ENCODE peak calls at places on chromosomes 4 and X, in five cellular contexts. B, W, S, O and D are unnamed samples. For H3K4me1, the result is how much of the 10 kb centered on the place peaks cover.

GRCh38 chrX:3697220-3697684 is 16.2 kb downstream of the PRKX start:
- DNase-seq in O (no peak), S (peak), W (no peak), B (no peak), D (peak)

GRCh38 chrX:5458300-5458699 is 770.4 kb downstream of the NLGN4X start:
- DNase-seq in B (no peak), S (no peak), W (no peak), O (no peak), D (no peak)

GRCh38 chrX:12360389-12360788 is 222.1 kb downstream of the FRMPD4 start:
- DNase-seq in O (no peak), W (no peak), S (peak), B (no peak), D (no peak)

GRCh38 chr4:78644744-78645330 is 93.3 kb downstream of the ANXA3 start:
- DNase-seq in O (peak), B (peak), S (peak), W (peak), D (peak)

GRCh38 chrX:103310592-103311400 is at the start of gene BEX2:
- DNase-seq in S (peak), B (peak), O (no peak), W (peak), D (peak)

GRCh38 chr4:126727461-126727860 is 905.3 kb upstream of the INTU start:
- DNase-seq in B (no peak), S (peak), O (no peak), W (no peak), D (no peak)

GRCh38 chr4:139458999-139459398 is 5.1 kb downstream of the RAB33B start:
- DNase-seq in W (no peak), O (no peak), S (peak), B (no peak), D (peak)

GRCh38 chr4:40702800-40703151 is 47.0 kb upstream of the NSUN7 start:
- DNase-seq in B (no peak), O (no peak), S (no peak), W (no peak), D (no peak)

GRCh38 chr4:25760518-25761157 is 102.2 kb downstream of the SEL1L3 start:
- DNase-seq in B (no peak), S (no peak), W (no peak), O (no peak), D (no peak)

GRCh38 chr4:85177092-85177491 is 210.6 kb upstream of the WDFY3 start:
- DNase-seq in W (no peak), O (no peak), S (no peak), B (no peak), D (no peak)

GRCh38 chr4:109215511-109215910 is 86.9 kb downstream of the COL25A1 start:
- DNase-seq in O (no peak), S (no peak), B (no peak), W (no peak), D (no peak)

GRCh38 chrX:98362630-98363029 is 1478.9 kb downstream of the RPA4 start:
- DNase-seq in W (no peak), O (no peak), S (no peak), B (no peak), D (no peak)

GRCh38 chr4:69995526-69996016 is at the start of gene STATH:
- DNase-seq in O (no peak), W (no peak), B (no peak), S (no peak), D (no peak)

GRCh38 chrX:19949340-19949739 is 41.5 kb downstream of the BCLAF3 start:
- DNase-seq in B (no peak), W (no peak), S (no peak), O (no peak), D (no peak)

GRCh38 chr4:153345011-153345981 is 808 bp downstream of the MND1 start:
- DNase-seq in W (peak), S (peak), B (peak), O (no peak), D (peak)

GRCh38 chr4:184461711-184462110 is 12.6 kb downstream of the IRF2 start:
- DNase-seq in B (no peak), S (no peak), O (no peak), W (no peak), D (no peak)

GRCh38 chr4:184463856-184464255 is 10.5 kb downstream of the IRF2 start:
- DNase-seq in B (no peak), S (no peak), O (no peak), W (no peak), D (no peak)

GRCh38 chr4:184462724-184463123 is 11.6 kb downstream of the IRF2 start:
- DNase-seq in O (no peak), W (no peak), B (no peak), S (no peak), D (no peak)

GRCh38 chr4:184464759-184465454 is 9.4 kb downstream of the IRF2 start:
- DNase-seq in O (no peak), S (no peak), B (no peak), W (no peak), D (no peak)

DNA sequence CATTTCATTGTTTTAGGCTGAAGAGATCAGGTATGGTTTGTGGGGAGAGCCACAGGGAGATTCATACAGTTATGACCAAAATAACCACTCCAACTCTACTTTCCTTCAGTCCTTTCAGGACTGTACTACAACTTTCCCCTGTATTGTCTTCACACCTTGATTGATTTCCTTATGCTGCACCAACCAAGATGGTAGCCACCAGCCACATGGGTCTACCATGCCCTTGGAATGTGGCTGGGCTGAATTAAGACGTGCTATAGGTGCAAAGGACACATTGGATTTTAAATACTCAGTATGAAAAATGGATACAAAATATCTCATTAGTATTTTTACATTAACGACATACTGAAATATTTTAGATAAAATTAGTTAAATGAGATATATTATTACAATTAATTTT is 11.2 kb downstream of the IRF2 start:
- DNase-seq in B (no peak), S (no peak), W (no peak), O (no peak), D (no peak)
- H3K4me1 ChIP-seq in B (under half), S (under half), W (under half), O (under half), D (under half)

GRCh38 chrX:47313056-47313455 is 57.3 kb upstream of the ZNF157 start:
- DNase-seq in S (no peak), B (no peak), W (no peak), O (no peak), D (no peak)

GRCh38 chrX:47311857-47312774 is 58.3 kb upstream of the ZNF157 start:
- DNase-seq in W (peak), B (no peak), O (peak), S (peak), D (peak)

GRCh38 chrX:47321978-47322377 is 48.4 kb upstream of the ZNF157 start:
- DNase-seq in B (no peak), W (no peak), O (no peak), S (no peak), D (no peak)

GRCh38 chrX:47321386-47321785 is 49.0 kb upstream of the ZNF157 start:
- DNase-seq in S (peak), W (peak), O (peak), B (peak), D (no peak)

DNA sequence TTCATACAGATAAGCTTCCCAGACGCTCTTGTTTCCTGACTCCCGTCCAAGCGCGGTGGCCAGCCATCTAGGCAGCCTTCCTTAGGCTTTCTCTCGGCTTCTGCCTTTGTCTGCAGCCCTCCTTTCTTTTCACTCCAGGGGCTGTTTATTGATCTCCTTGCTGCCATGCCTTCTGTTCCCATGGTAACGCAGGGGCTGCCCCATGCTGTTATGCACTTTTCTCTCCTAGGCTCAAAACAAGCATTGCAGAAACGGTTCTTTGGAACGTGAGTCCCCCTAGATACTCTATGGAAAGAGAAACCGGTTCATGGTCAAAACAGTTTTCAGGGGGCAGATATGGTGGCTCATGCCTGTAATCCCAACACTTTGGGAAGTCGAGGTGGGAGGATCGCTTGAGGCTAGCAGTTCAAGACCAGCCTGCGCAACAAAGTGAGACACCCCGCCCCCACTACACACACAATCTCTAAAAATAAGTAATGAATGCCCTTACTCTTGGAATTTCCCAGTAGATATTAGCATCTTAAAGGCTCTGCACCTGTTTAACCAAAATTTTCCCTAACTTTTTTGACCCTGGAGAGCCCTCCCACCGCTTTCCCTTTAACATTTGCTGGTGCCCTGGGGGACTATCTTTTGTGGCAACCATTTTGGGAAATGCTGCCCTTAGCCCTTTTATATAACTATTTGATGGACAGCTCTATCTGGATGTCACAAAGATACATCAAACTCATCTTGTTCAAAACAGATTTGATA is 53.9 kb upstream of the ZNF157 start:
- DNase-seq in W (no peak), B (no peak), O (no peak), S (no peak), D (no peak)
- H3K4me3 ChIP-seq in W (no peak), B (no peak), O (peak), S (no peak), D (no peak)

GRCh38 chr4:6695660-6696581 is 2.2 kb downstream of the S100P start:
- DNase-seq in B (no peak), O (no peak), W (peak), S (peak), D (peak)

GRCh38 chr4:6692379-6692778 is 1.3 kb upstream of the S100P start:
- DNase-seq in W (no peak), B (no peak), O (no peak), S (no peak), D (no peak)

GRCh38 chr4:6693274-6694176 is at the start of gene S100P:
- DNase-seq in O (no peak), S (no peak), W (no peak), B (no peak), D (peak)

GRCh38 chr4:6692806-6693205 is 872 bp upstream of the S100P start:
- DNase-seq in B (no peak), W (no peak), O (no peak), S (peak), D (no peak)

GRCh38 chr4:6694177-6694901 is 661 bp downstream of the S100P start:
- DNase-seq in W (no peak), B (no peak), O (no peak), S (no peak), D (no peak)
- H3K4me1 ChIP-seq in W (under half), B (under half), O (under half), S (under half), D (under half)

GRCh38 chrX:84710611-84711010 is 208.4 kb upstream of the HDX start:
- DNase-seq in O (no peak), S (no peak), B (no peak), W (no peak), D (no peak)
- H3K4me3 ChIP-seq in O (no peak), S (no peak), B (no peak), W (no peak), D (no peak)